ENCODE peak calls at places on chromosomes 5 and 9, in five cellular contexts. I, A, Q, S and D are unnamed samples. For H4K20me1, the result is how much of the 10 kb centered on the place peaks cover.

GRCh38 chr9:81028504-81028903 is 660.8 kb downstream of the TLE1 start:
- DNase-seq in Q (peak), A (peak), I (no peak), S (no peak), D (peak)

GRCh38 chr5:66986009-66986408 is 210.6 kb downstream of the CD180 start:
- DNase-seq in A (no peak), S (no peak), I (no peak), Q (no peak), D (no peak)

GRCh38 chr9:132547976-132548730 is 34.3 kb upstream of the BARHL1 start:
- DNase-seq in A (no peak), I (no peak), S (no peak), Q (no peak), D (no peak)

GRCh38 chr5:87541033-87541432 is 128.3 kb upstream of the CCNH start:
- DNase-seq in I (peak), S (peak), A (peak), Q (peak), D (peak)

GRCh38 chr9:18238254-18238653 is 235.7 kb upstream of the ADAMTSL1 start:
- DNase-seq in A (peak), I (no peak), S (no peak), Q (no peak), D (peak)

GRCh38 chr5:87120518-87121314 is 147.0 kb upstream of the RASA1 start:
- DNase-seq in A (peak), S (peak), Q (peak), I (no peak), D (peak)

GRCh38 chr5:138686668-138687067 is 66.6 kb upstream of the CTNNA1 start:
- DNase-seq in Q (no peak), A (no peak), S (no peak), I (no peak), D (no peak)

GRCh38 chr9:113998529-113999255 is 79.4 kb downstream of the AMBP start:
- DNase-seq in A (peak), Q (no peak), I (peak), S (no peak), D (no peak)

GRCh38 chr5:134007581-134008256 is 2.9 kb upstream of the VDAC1 start:
- DNase-seq in A (no peak), I (peak), S (no peak), Q (no peak), D (no peak)

GRCh38 chr5:149732500-149733128 is 2.5 kb downstream of the PPARGC1B start:
- DNase-seq in I (peak), Q (no peak), A (peak), S (peak), D (peak)

GRCh38 chr9:111805262-111805661 is 10.5 kb upstream of the SHOC1 start:
- DNase-seq in I (no peak), A (no peak), Q (no peak), S (no peak), D (no peak)

GRCh38 chr9:133787749-133788015 is 49.5 kb upstream of the SARDH start:
- DNase-seq in A (peak), S (no peak), Q (no peak), I (peak), D (no peak)

GRCh38 chr9:9552665-9553064 is 1060.1 kb downstream of the PTPRD start:
- DNase-seq in S (peak), Q (no peak), I (no peak), A (no peak), D (no peak)

GRCh38 chr5:179337227-179338122 is 7.8 kb downstream of the ADAMTS2 start:
- DNase-seq in A (no peak), Q (no peak), I (no peak), S (no peak), D (no peak)

GRCh38 chr9:102479191-102479590 is 515.9 kb upstream of the CYLC2 start:
- DNase-seq in Q (no peak), S (no peak), I (no peak), A (no peak), D (peak)

GRCh38 chr5:81749562-81750307 is 1.2 kb downstream of the SSBP2 start:
- DNase-seq in Q (no peak), I (peak), A (peak), S (peak), D (no peak)

GRCh38 chr9:38339496-38339895 is 53.0 kb upstream of the ALDH1B1 start:
- DNase-seq in Q (no peak), I (no peak), A (peak), S (no peak), D (no peak)

GRCh38 chr9:19239955-19240354 is 9.5 kb downstream of the DENND4C start:
- DNase-seq in S (no peak), I (no peak), Q (no peak), A (no peak), D (peak)
- H4K20me1 ChIP-seq in S (under half), I (under half), Q (under half), A (under half), D (under half)

DNA sequence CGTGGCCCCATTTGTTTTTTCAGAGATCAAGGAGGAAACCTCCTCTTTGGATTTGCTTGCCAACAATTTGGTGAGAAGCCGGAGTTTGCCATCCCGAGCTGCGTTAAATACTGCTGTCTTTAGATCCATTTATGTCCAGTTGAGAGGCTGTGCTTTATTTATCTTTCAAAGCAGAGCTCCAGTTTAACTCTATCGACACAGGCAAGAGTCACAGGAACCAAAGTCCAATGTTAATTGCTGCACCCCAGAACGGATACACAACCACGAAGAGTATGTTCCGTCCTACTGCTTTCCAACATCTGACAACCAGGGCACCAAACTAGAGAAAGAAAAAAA is 1.2 kb downstream of the FEM1C start:
- DNase-seq in Q (no peak), S (peak), I (peak), A (peak), D (no peak)
- H3K9ac ChIP-seq in Q (peak), S (peak), I (peak), A (peak), D (peak)

DNA sequence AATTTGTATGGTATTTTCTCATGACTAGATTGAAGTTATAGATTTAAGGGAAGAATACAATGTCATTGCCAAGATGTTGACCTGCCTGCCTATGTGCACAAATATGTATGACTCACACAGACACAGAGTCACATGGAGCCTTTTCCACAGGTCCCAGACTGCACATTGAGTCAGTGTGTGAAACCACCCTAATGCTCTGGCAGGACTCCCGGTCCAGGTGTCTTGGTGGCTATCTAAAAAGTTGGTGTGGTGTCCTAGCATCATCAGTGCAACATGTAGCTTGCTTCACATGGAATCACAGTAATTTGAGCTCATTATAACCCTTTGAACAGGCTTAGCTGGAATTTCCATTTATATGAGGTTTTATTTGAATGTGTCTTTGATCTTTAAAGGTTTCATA is 10.8 kb downstream of the IFNA5 start:
- DNase-seq in Q (peak), I (no peak), A (peak), S (no peak), D (peak)
- TF ChIP-seq EZH2phosphoT487 in Q (no peak), I (no peak), A (no peak), S (no peak), D (no peak)

GRCh38 chr9:35683323-35683722 is 6.4 kb downstream of the TPM2 start:
- DNase-seq in Q (no peak), S (no peak), I (no peak), A (no peak), D (no peak)
- H4K20me1 ChIP-seq in Q (under half), S (under half), I (under half), A (half or more), D (under half)

GRCh38 chr5:34895641-34896419 is 19.5 kb downstream of the RAD1 start:
- DNase-seq in I (peak), S (no peak), A (peak), Q (no peak), D (no peak)
- H3K9ac ChIP-seq in I (no peak), S (no peak), A (no peak), Q (no peak), D (no peak)